ENCODE peak calls at places on chromosome 7, in nine cellular contexts. G is T-cell; Y is stimulated activated effector memory CD8-positive, alpha-beta T cell treated with anti-CD3 and anti-CD28 coated beads, Interleukin-12 subunit alpha, Interleukin-12 subunit beta, amount 100 ng/mL, for 72 hours; U is psoas muscle; V is NCI-H1930; Q is GM04504; R is neuronal stem cell; M is NCI-H1092; X is body of pancreas. J is an unnamed sample.

GRCh38 chr7:85469446-85469970 is 282.7 kb upstream of the SEMA3D start:
- DNase-seq in G (no peak), Y (no peak), U (no peak), V (no peak), Q (no peak), R (no peak), M (no peak), X (no peak), J (no peak)

GRCh38 chr7:105131033-105131656 is 117.1 kb downstream of the KMT2E start:
- DNase-seq in G (no peak), Y (no peak), U (no peak), V (no peak), Q (no peak), R (no peak), M (no peak), X (no peak), J (no peak)

GRCh38 chr7:36034020-36034419 is 119.0 kb upstream of the EEPD1 start:
- DNase-seq in G (no peak), Y (no peak), U (no peak), V (no peak), Q (peak; percentile 45), R (no peak), M (no peak), X (no peak), J (no peak)

GRCh38 chr7:102170417-102170970 is 116.2 kb upstream of the SH2B2 start:
- DNase-seq in G (no peak), Y (no peak), U (no peak), V (no peak), Q (no peak), R (no peak), M (no peak), X (no peak), J (no peak)

GRCh38 chr7:98315318-98315993 is 34.0 kb downstream of the BRI3 start:
- DNase-seq in G (no peak), Y (no peak), U (no peak), V (no peak), Q (no peak), R (no peak), M (no peak), X (no peak), J (no peak)

GRCh38 chr7:123580406-123581161 is 21.0 kb upstream of the ASB15 start:
- DNase-seq in G (no peak), Y (no peak), U (no peak), V (peak; percentile 5), Q (no peak), R (peak; percentile 29), M (peak; percentile 49), X (no peak), J (peak; percentile 57)

GRCh38 chr7:131115340-131115739 is 212.3 kb upstream of the MKLN1 start:
- DNase-seq in G (no peak), Y (no peak), U (no peak), V (no peak), Q (no peak), R (no peak), M (no peak), X (no peak), J (no peak)

GRCh38 chr7:7177044-7177517 is 5.3 kb upstream of the C1GALT1 start:
- DNase-seq in G (no peak), Y (no peak), U (no peak), V (no peak), Q (no peak), R (peak; percentile 43), M (no peak), X (no peak), J (no peak)

GRCh38 chr7:369476-369980 is 79.6 kb downstream of the FOXL3 start:
- DNase-seq in G (no peak), Y (no peak), U (peak; percentile 5), V (no peak), Q (no peak), R (no peak), M (no peak), X (peak; percentile 75), J (no peak)